ENCODE peak calls at places on chromosomes 3 and 15, in ten cellular contexts. S is heart left ventricle, I is stomach, G is IMR-90, R is right lobe of liver, E is Peyer's patch, U is uterus, H is endothelial cell of umbilical vein, D is vagina, B is body of pancreas. M is an unnamed sample.
A peak's percentile ranks its signal among the peaks of the same experiment; 100 is the strongest.

GRCh38 chr3:50515565-50516047 is 12.2 kb upstream of the CACNA2D2 start:
- DNase-seq in R (no peak), D (no peak), U (peak; percentile 25), E (peak; percentile 66), G (no peak), S (peak; percentile 39), H (peak; percentile 28), B (no peak), I (no peak), M (no peak)

GRCh38 chr3:127856801-127857200 is 34.5 kb upstream of the MGLL start:
- DNase-seq in G (no peak), S (no peak), U (no peak), I (no peak), B (no peak), R (no peak), D (no peak), E (no peak), H (no peak), M (no peak)

GRCh38 chr3:120791958-120792357 is 49.4 kb downstream of the GTF2E1 start:
- DNase-seq in B (no peak), D (no peak), S (no peak), R (no peak), H (peak; percentile 74), G (peak; percentile 80), U (no peak), E (no peak), I (no peak), M (no peak)

GRCh38 chr3:139299261-139300132 is 44.3 kb upstream of the MRPS22 start:
- DNase-seq in S (no peak), R (no peak), U (no peak), B (peak; percentile 92), G (peak; percentile 61), D (no peak), E (no peak), I (peak; percentile 37), H (no peak), M (no peak)

GRCh38 chr15:85753261-85753660 is 41.5 kb downstream of the KLHL25 start:
- DNase-seq in E (no peak), H (no peak), I (no peak), B (peak; percentile 8), S (no peak), R (no peak), U (no peak), D (no peak), G (no peak), M (no peak)

GRCh38 chr3:141255864-141256263 is 24.2 kb downstream of the PXYLP1 start:
- DNase-seq in R (no peak), U (no peak), H (peak; percentile 6), G (no peak), I (no peak), D (no peak), S (peak; percentile 19), B (peak; percentile 42), E (no peak), M (no peak)

GRCh38 chr3:9098716-9099675 is 135.7 kb upstream of the RAD18 start:
- DNase-seq in B (peak; percentile 21), E (no peak), G (no peak), S (no peak), U (no peak), R (no peak), I (no peak), D (no peak), H (no peak), M (no peak)

GRCh38 chr3:141699349-141699748 is 38.7 kb upstream of the RNF7 start:
- DNase-seq in D (no peak), G (peak; percentile 30), H (no peak), E (no peak), I (no peak), S (no peak), B (no peak), R (no peak), U (no peak), M (no peak)

GRCh38 chr3:159627634-159628033 is 361.0 kb upstream of the IL12A start:
- DNase-seq in R (no peak), S (no peak), E (no peak), D (no peak), G (no peak), I (no peak), U (no peak), B (no peak), H (no peak), M (no peak)

GRCh38 chr3:132161608-132162007 is 126.8 kb upstream of the CPNE4 start:
- DNase-seq in B (no peak), H (no peak), S (no peak), U (no peak), R (no peak), I (no peak), G (no peak), D (no peak), E (no peak), M (no peak)

GRCh38 chr3:99638244-99638948 is at the start of gene COL8A1:
- DNase-seq in E (no peak), G (peak; percentile 77), S (peak; percentile 61), D (no peak), U (peak; percentile 65), B (peak; percentile 20), I (no peak), R (no peak), H (peak; percentile 94), M (peak; percentile 83)

GRCh38 chr3:186529204-186529999 is 14.8 kb downstream of the CRYGS start:
- DNase-seq in U (no peak), S (no peak), H (no peak), E (peak; percentile 74), G (no peak), I (no peak), B (no peak), R (no peak), D (no peak), M (no peak)

GRCh38 chr15:31062965-31063355 is 38.6 kb downstream of the TRPM1 start:
- DNase-seq in H (peak; percentile 21), D (no peak), U (peak; percentile 42), G (no peak), S (peak; percentile 69), R (no peak), I (no peak), E (no peak), B (no peak), M (no peak)

GRCh38 chr3:141425523-141426233 is 57.4 kb downstream of the ZBTB38 start:
- DNase-seq in S (no peak), D (no peak), B (no peak), U (no peak), E (no peak), I (no peak), G (peak; percentile 66), R (no peak), H (no peak), M (no peak)

GRCh38 chr15:73872370-73872769 is 994 bp upstream of the TBC1D21 start:
- DNase-seq in S (no peak), B (no peak), D (no peak), E (no peak), R (no peak), U (no peak), I (no peak), G (peak; percentile 18), H (no peak), M (no peak)

GRCh38 chr15:32700501-32701150 is 17.2 kb upstream of the GREM1 start:
- DNase-seq in E (no peak), B (peak; percentile 68), G (no peak), I (peak; percentile 67), H (no peak), S (no peak), D (no peak), U (no peak), R (peak; percentile 64), M (no peak)

GRCh38 chr3:48130321-48130881 is 57.8 kb downstream of the CDC25A start:
- DNase-seq in S (peak; percentile 90), I (peak; percentile 29), B (peak; percentile 43), E (no peak), G (peak; percentile 96), R (peak; percentile 71), U (peak; percentile 56), H (peak; percentile 96), D (no peak), M (peak; percentile 72)

GRCh38 chr15:34889486-34889885 is 80.1 kb downstream of the AQR start:
- DNase-seq in G (peak; percentile 38), B (no peak), U (no peak), I (no peak), E (no peak), R (no peak), H (no peak), S (no peak), D (no peak), M (no peak)

GRCh38 chr3:191076903-191077552 is 122.0 kb upstream of the OSTN start:
- DNase-seq in I (no peak), U (no peak), S (no peak), D (no peak), E (no peak), R (no peak), H (no peak), B (no peak), G (peak; percentile 19), M (no peak)

GRCh38 chr3:177345049-177345972 is 148.0 kb upstream of the TBL1XR1 start:
- DNase-seq in H (peak; percentile 97), I (peak; percentile 90), B (peak; percentile 93), D (peak; percentile 92), U (peak; percentile 86), R (peak; percentile 73), E (peak; percentile 64), S (peak; percentile 88), G (peak; percentile 96), M (peak; percentile 89)
- TF ChIP-seq POLR2A in H (peak; percentile 57), I (no peak), B (no peak), D (no peak), U (no peak), R (no peak), E (no peak), S (no peak), G (no peak), M (no peak)

GRCh38 chr3:177733233-177733632 is 536.0 kb upstream of the TBL1XR1 start:
- DNase-seq in B (no peak), H (no peak), D (no peak), U (no peak), I (no peak), S (no peak), R (no peak), G (peak; percentile 21), E (no peak), M (no peak)
- H3K4me1 ChIP-seq in B (no peaks in the 10 kb centered on the region), H (no peaks in the 10 kb centered on the region), D (peaks cover 18% of the 10 kb centered on the region), U (no peaks in the 10 kb centered on the region), I (peaks cover 6% of the 10 kb centered on the region), S (no peaks in the 10 kb centered on the region), R (no peaks in the 10 kb centered on the region), G (peaks cover 9% of the 10 kb centered on the region), E (no peaks in the 10 kb centered on the region), M (peaks cover 5% of the 10 kb centered on the region)

DNA sequence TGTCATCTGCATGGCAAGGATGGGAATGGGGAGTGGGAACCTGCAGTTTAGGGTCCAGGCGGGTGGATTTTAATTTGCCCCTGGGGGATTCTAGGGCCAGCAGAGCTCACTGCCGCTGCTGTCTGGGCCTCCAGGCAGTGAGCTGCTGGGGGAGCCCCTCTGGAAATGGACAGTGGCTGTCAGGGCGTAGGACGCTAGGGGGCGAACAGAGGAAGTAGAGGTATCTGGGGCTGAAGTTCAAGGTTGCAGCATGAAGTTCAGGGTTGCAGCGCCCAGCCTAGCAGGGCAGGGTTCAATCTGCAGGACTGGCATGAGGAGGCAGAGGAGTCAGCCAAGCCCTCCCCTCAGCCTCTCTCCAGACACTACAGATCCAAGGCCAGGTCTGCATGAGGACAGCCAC is 49.5 kb downstream of the APBA2 start:
- DNase-seq in S (no peak), I (no peak), U (no peak), R (no peak), H (no peak), B (no peak), G (no peak), E (peak; percentile 26), D (no peak), M (no peak)
- TF ChIP-seq CTCF in S (no peak), I (no peak), U (no peak), R (no peak), H (peak; percentile 18), B (no peak), G (peak; percentile 26), E (no peak), D (no peak), M (no peak)

GRCh38 chr3:108124337-108125150 is 33.7 kb upstream of the CD47 start:
- DNase-seq in G (no peak), S (no peak), R (no peak), D (no peak), H (peak; percentile 30), I (no peak), B (no peak), U (no peak), E (peak; percentile 72), M (no peak)
- TF ChIP-seq POLR2A in G (no peak), S (no peak), R (no peak), D (no peak), H (no peak), I (no peak), B (no peak), U (no peak), E (no peak), M (no peak)